ENCODE peak calls at places on chromosomes 13 and 19, in six cellular contexts. O is neural progenitor cell, G is AG09309, W is cardiac fibroblast, I is tibial artery, P is Caco-2. A is an unnamed sample.

GRCh38 chr19:31015778-31016177 is 333.5 kb downstream of the TSHZ3 start:
- DNase-seq in G (no peak), O (no peak), W (no peak), I (no peak), P (no peak), A (no peak)

GRCh38 chr13:75175575-75175974 is 306.4 kb downstream of the TBC1D4 start:
- DNase-seq in I (no peak), G (no peak), W (peak; percentile 36), O (no peak), P (no peak), A (no peak)

GRCh38 chr13:114152831-114153371 is 20.5 kb upstream of the RASA3 start:
- DNase-seq in P (no peak), G (peak; percentile 41), I (no peak), O (peak; percentile 44), W (no peak), A (no peak)

GRCh38 chr19:29687244-29687896 is 22.1 kb downstream of the PLEKHF1 start:
- DNase-seq in I (peak; percentile 82), G (peak; percentile 97), W (peak; percentile 97), P (no peak), O (no peak), A (no peak)

GRCh38 chr13:50033696-50034095 is 18.5 kb downstream of the KCNRG start:
- DNase-seq in G (peak; percentile 35), W (peak; percentile 40), O (no peak), P (no peak), I (no peak), A (no peak)

GRCh38 chr13:25085125-25085742 is 10.7 kb upstream of the PABPC3 start:
- DNase-seq in W (peak; percentile 61), I (no peak), O (peak; percentile 69), P (peak; percentile 60), G (peak; percentile 3), A (peak; percentile 1)

GRCh38 chr13:27970382-27971235 is 1.5 kb upstream of the CDX2 start:
- DNase-seq in I (no peak), G (no peak), W (no peak), O (peak; percentile 46), P (no peak), A (no peak)

GRCh38 chr19:6536138-6536671 is 5.4 kb downstream of the TNFSF9 start:
- DNase-seq in W (peak; percentile 53), G (no peak), P (peak; percentile 60), O (peak; percentile 56), I (no peak), A (no peak)

GRCh38 chr19:16836115-16836905 is 7.1 kb downstream of the SIN3B start:
- DNase-seq in P (no peak), I (no peak), G (no peak), W (peak; percentile 26), O (peak; percentile 19), A (no peak)

GRCh38 chr19:13208131-13208963 is 58.1 kb downstream of the IER2 start:
- DNase-seq in I (peak; percentile 41), P (no peak), W (peak; percentile 78), G (peak; percentile 25), O (peak; percentile 38), A (no peak)

GRCh38 chr19:54148158-54148557 is 10.6 kb downstream of the CNOT3 start:
- DNase-seq in I (no peak), W (no peak), P (no peak), O (no peak), G (no peak), A (no peak)

GRCh38 chr19:13983213-13983889 is 22.8 kb downstream of the RFX1 start:
- DNase-seq in P (no peak), W (no peak), I (no peak), G (no peak), O (no peak), A (no peak)

GRCh38 chr13:28415994-28416411 is 78.9 kb downstream of the FLT1 start:
- DNase-seq in G (no peak), W (no peak), P (no peak), I (no peak), O (no peak), A (no peak)

DNA sequence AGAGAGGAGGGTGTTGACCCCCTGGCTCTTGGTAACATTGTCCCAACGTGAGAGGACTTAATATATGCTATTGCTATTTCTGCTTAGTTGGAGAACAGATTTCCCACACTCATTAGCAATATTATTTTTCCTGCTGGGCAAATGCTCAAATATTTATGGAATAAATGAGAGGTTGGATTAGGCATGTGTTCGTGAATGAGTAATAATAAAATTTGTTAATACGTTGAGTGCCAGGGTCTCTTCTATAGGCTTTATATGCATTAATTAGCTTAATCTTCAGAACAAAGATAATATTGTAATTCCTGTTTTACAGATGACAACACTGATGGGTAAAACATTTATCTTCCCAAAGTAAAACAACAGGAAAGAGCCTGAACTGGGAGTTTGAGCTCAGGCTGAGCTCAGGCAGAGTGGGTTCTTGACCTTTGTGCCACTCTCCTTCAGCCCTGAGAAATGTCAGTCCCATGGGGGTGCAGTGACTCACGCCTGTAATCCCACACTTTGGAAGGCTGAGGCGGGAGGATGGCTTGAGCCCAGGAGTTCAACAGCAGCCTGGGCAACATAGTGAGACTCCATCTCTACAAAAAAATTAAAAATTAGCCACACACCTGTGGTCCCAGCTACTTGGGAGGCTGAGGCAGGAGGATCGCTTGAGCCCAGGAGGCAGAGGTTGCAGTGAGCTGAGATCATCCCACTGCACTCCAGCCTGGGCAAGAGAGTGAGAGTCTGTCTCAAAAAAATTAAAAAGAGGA is 1.2 kb downstream of the ZNF233 start:
- DNase-seq in W (peak; percentile 10), P (no peak), I (no peak), O (no peak), G (no peak), A (no peak)
- H3K4me3 ChIP-seq in W (no peak overlapping the region), P (peak overlapping the region; percentile 71), I (no peak overlapping the region), O (peak overlapping the region; percentile 80), G (no peak overlapping the region), A (no peak overlapping the region)

GRCh38 chr13:100674848-100675659 is 459 bp upstream of the TMTC4 start:
- DNase-seq in P (peak; percentile 100), W (peak; percentile 97), O (peak; percentile 98), I (peak; percentile 99), G (peak; percentile 86), A (peak; percentile 41)
- TF ChIP-seq CTCF in P (peak; percentile 59), W (peak; percentile 27), O (peak; percentile 52), I (no peak), G (peak; percentile 41), A (peak; percentile 46)

GRCh38 chr19:49155830-49156346 is 692 bp upstream of the HRC start:
- DNase-seq in O (peak; percentile 36), P (no peak), I (no peak), G (no peak), W (no peak), A (no peak)
- H3K4me3 ChIP-seq in O (no peak overlapping the region), P (no peak overlapping the region), I (peak overlapping the region; percentile 32), G (no peak overlapping the region), W (no peak overlapping the region), A (no peak overlapping the region)

DNA sequence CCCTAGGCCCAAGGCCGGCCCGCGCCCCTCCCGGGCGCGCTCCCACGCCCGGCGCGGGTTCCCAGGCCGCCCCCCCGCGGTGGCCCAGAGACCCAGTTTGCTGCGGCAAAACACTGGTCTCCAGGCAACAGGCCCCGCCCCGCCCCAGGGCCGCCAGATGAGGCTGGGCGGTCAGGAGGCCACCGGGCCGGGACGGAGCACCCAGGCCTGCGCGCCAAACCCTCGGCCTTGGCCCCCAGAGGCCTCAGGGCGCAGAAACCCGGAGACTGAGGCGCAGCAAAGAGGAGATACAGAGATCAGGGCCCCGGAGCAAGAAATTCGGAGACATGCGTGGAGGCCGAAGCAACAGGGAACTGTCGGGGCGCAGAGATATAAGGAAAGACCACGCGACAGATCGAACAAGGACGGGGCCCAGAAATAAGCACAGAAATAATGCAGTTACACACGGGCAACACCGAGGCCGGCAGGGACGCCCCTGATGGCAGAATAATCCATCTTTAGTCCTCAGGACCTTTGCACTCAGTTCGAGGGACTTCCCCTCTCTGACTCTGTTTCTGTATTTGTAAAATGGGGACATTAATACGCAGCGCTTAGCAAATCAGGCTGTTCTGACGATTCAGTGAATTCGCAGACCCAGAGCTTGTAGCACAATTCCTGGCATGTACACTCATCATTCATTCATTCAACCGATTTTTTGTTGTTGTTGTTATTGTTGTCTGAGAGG is 20.8 kb upstream of the ERCC1 start:
- DNase-seq in O (peak; percentile 96), W (peak; percentile 88), P (peak; percentile 99), G (no peak), I (peak; percentile 94), A (no peak)
- TF ChIP-seq CTCF in O (no peak), W (no peak), P (no peak), G (no peak), I (no peak), A (no peak)

GRCh38 chr19:18208098-18208951 is 4.5 kb upstream of the RAB3A start:
- DNase-seq in P (peak; percentile 57), O (peak; percentile 57), W (peak; percentile 89), G (peak; percentile 64), I (no peak), A (no peak)

GRCh38 chr19:18205180-18205915 is 1.5 kb upstream of the RAB3A start:
- DNase-seq in I (peak; percentile 91), G (peak; percentile 39), P (peak; percentile 46), O (peak; percentile 77), W (peak; percentile 76), A (no peak)

GRCh38 chr19:18203863-18204393 is at the start of gene RAB3A:
- DNase-seq in O (peak; percentile 100), G (peak; percentile 100), P (peak; percentile 99), W (peak; percentile 100), I (peak; percentile 100), A (peak; percentile 97)

GRCh38 chr19:18204394-18205179 is 745 bp upstream of the RAB3A start:
- DNase-seq in P (peak; percentile 73), I (peak; percentile 67), O (peak; percentile 87), W (no peak), G (no peak), A (no peak)

DNA sequence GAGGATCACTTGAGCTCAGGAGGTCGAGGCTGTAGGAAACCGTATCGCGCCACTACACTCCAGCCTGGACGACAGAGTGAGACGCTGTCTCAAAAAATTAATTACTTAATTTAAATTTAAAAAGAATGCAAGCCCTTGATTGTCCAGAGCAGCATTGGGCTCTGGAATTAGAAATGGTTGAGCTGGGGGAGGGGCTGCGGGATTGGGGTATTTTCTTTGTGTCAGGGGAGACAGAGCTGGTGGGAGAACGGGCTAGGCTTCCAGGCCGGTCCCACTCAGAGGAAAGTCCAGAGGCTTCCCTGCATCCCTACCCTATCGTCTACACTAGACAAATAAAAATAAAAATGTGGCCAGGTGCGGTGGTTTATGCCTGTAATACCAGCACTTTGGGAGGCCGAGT is 2.2 kb upstream of the RAB3A start:
- DNase-seq in W (no peak), P (no peak), I (no peak), O (no peak), G (no peak), A (no peak)
- H3K4me3 ChIP-seq in W (no peak overlapping the region), P (no peak overlapping the region), I (no peak overlapping the region), O (peak overlapping the region; percentile 62), G (no peak overlapping the region), A (no peak overlapping the region)